ENCODE peak calls at places on chromosomes 7 and 10, in nine cellular contexts. U is spleen; S is left ventricle myocardium inferior; I is RWPE1; T is CD4-positive, alpha-beta T cell; A is cardiac muscle cell; N is endodermal cell; V is left lung; G is GM23338. K is an unnamed sample.

GRCh38 chr10:49001402-49001801 is 61.8 kb upstream of the LRRC18 start:
- DNase-seq in S (no peak), V (no peak), U (no peak), T (no peak), N (peak), G (peak), A (peak), I (peak), K (no peak)

GRCh38 chr7:139860090-139860773 is 31.2 kb downstream of the TBXAS1 start:
- DNase-seq in U (peak), S (peak), N (no peak), A (no peak), V (peak), I (no peak), G (no peak), T (no peak), K (peak)

GRCh38 chr7:22499044-22499443 is 944 bp downstream of the STEAP1B start:
- DNase-seq in T (no peak), I (peak), G (no peak), A (no peak), V (no peak), S (no peak), N (no peak), U (no peak), K (no peak)

GRCh38 chr10:32692174-32692573 is 246.2 kb downstream of the CCDC7 start:
- DNase-seq in G (no peak), S (no peak), I (peak), N (no peak), U (no peak), T (no peak), V (no peak), A (no peak), K (no peak)

GRCh38 chr7:93890041-93890463 is 501 bp downstream of the TFPI2 start:
- DNase-seq in T (no peak), I (peak), S (no peak), N (no peak), A (peak), G (peak), U (peak), V (no peak), K (peak)

GRCh38 chr7:144437370-144438191 is 34.1 kb upstream of the NOBOX start:
- DNase-seq in G (peak), U (no peak), I (peak), S (no peak), V (no peak), A (peak), N (peak), T (peak), K (no peak)

GRCh38 chr10:72564596-72564995 is 61.3 kb downstream of the MICU1 start:
- DNase-seq in I (no peak), G (no peak), T (no peak), V (peak), A (no peak), U (no peak), N (no peak), S (no peak), K (no peak)

GRCh38 chr7:155269766-155270585 is 27.7 kb upstream of the INSIG1 start:
- DNase-seq in A (no peak), N (no peak), G (no peak), T (no peak), I (no peak), S (no peak), U (peak), V (no peak), K (no peak)

GRCh38 chr7:55177068-55177530 is 158.3 kb downstream of the EGFR start:
- DNase-seq in S (no peak), N (no peak), G (no peak), V (no peak), T (no peak), U (no peak), I (no peak), A (no peak), K (peak)

GRCh38 chr7:142866361-142867096 is 11.7 kb downstream of the EPHB6 start:
- DNase-seq in G (peak), V (peak), I (no peak), N (peak), A (peak), T (no peak), S (no peak), U (no peak), K (no peak)

GRCh38 chr10:35699862-35700489 is 57.9 kb upstream of the FZD8 start:
- DNase-seq in G (no peak), S (no peak), T (no peak), A (no peak), I (no peak), V (no peak), N (no peak), U (no peak), K (no peak)

GRCh38 chr7:151695856-151696555 is 176.3 kb upstream of the RHEB start:
- DNase-seq in V (no peak), U (no peak), A (no peak), I (peak), S (peak), T (no peak), N (no peak), G (no peak), K (no peak)

GRCh38 chr10:31808258-31809218 is 120.1 kb downstream of the ARHGAP12 start:
- DNase-seq in T (no peak), U (no peak), N (peak), I (no peak), V (no peak), G (peak), S (no peak), A (peak), K (no peak)

GRCh38 chr10:117360994-117361667 is 14.1 kb downstream of the PDZD8 start:
- DNase-seq in I (no peak), N (no peak), A (no peak), T (no peak), U (no peak), G (no peak), V (no peak), S (no peak), K (no peak)

GRCh38 chr10:72088879-72089585 is 681 bp upstream of the SPOCK2 start:
- DNase-seq in I (no peak), S (peak), T (peak), A (no peak), V (no peak), U (peak), G (peak), N (peak), K (no peak)

GRCh38 chr7:68015565-68016532 is 1019.2 kb downstream of the TYW1 start:
- DNase-seq in S (no peak), T (no peak), G (no peak), N (peak), A (no peak), U (no peak), I (no peak), V (no peak), K (no peak)

DNA sequence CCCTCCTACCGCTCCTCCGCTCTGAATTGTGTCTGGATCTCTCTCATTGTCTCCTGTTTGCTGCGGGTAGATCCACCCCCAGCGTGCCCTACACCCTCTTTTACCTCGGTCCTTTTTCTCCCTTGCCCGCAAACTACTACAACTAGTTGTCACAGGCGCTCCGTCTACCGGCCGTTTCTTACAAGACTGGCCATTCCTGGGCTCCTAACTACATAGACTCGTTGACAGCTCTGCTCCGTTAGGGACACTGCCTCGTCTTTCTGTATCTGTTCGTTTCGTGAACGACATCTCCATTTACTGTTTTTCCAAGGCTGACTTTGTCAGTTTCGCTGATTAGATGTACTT is 793 bp downstream of the TAF3 start:
- DNase-seq in S (peak), N (peak), U (no peak), T (no peak), G (peak), A (peak), I (peak), V (peak), K (no peak)
- TF ChIP-seq CTCF in S (peak), N (peak), U (no peak), T (no peak), G (peak), A (peak), I (peak), V (no peak), K (peak)

DNA sequence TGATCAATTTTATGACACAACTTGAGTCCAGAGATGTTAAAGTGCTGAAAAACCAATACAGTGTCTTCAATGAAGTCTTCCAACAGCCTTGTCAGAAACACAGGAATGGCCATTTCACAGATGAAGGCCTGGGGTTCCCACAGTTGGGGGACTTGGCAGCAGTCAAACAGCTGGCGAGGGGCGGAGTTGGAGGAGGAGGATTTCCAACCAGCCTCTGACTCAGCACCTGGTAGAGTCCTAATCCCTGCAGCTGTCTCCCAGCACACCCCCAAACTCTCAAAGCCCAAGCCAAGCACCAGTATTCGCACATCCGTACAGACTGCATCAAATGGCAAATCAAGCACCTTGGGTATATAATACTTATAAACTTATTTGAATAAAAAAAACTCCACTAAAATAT is 28.0 kb downstream of the CTBP2 start:
- DNase-seq in T (no peak), N (no peak), A (no peak), V (no peak), G (no peak), S (no peak), I (no peak), U (peak), K (peak)
- H3K27ac ChIP-seq in T (no peak), N (no peak), A (no peak), V (no peak), G (peak), S (no peak), I (no peak), U (no peak), K (no peak)

GRCh38 chr7:6271091-6271658 is 1.2 kb downstream of the CYTH3 start:
- DNase-seq in G (peak), S (peak), N (peak), U (peak), A (peak), V (peak), I (peak), T (peak), K (no peak)
- TF ChIP-seq CTCF in G (no peak), S (peak), N (peak), U (no peak), A (peak), V (peak), I (peak), T (no peak), K (peak)

DNA sequence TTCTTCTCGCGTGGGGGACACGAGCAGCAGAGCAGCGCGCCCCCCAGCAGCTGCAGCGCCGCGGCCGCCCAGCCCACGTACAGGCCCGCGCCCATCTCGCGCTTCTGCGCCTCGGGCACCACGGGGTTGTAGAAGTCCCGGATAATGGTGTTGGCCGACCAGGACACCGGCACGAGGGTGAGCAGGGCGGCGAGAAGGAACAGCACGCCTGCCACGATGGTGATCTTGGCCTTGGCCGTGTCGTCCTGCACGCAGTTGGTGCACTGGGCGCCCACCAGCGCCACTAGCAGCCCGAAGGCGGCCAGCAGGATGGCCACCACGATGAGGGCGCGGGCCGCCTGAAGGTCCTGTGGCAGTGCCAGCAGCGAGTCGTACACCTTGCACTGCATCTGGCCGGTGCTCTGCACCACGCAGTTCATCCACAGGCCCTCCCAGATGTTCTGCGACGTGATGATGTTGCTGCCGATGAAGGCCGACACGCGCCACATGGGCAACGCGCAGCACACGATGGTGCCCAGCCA is 529 bp downstream of the CLDN3 start:
- DNase-seq in V (no peak), S (no peak), A (no peak), T (no peak), I (no peak), G (no peak), U (no peak), N (no peak), K (peak)
- H3K27ac ChIP-seq in V (peak), S (no peak), A (no peak), T (no peak), I (no peak), G (no peak), U (no peak), N (no peak), K (peak)

GRCh38 chr10:62554632-62555199 is 180.5 kb downstream of the ZNF365 start:
- DNase-seq in V (no peak), U (no peak), T (no peak), S (no peak), G (peak), A (peak), I (no peak), N (peak), K (no peak)
- TF ChIP-seq CTCF in V (peak), U (no peak), T (peak), S (peak), G (peak), A (peak), I (peak), N (peak), K (peak)

GRCh38 chr10:60430836-60431597 is 41.3 kb upstream of the ANK3 start:
- DNase-seq in T (no peak), U (no peak), S (no peak), N (no peak), G (no peak), V (no peak), A (no peak), I (no peak), K (no peak)

GRCh38 chr10:60429084-60429849 is 39.6 kb upstream of the ANK3 start:
- DNase-seq in V (no peak), N (no peak), I (no peak), A (no peak), S (peak), T (no peak), U (no peak), G (no peak), K (no peak)

GRCh38 chr10:60434418-60435046 is 44.9 kb upstream of the ANK3 start:
- DNase-seq in U (no peak), G (peak), A (peak), I (peak), T (no peak), V (no peak), N (peak), S (no peak), K (no peak)

GRCh38 chr10:60430017-60430416 is 40.3 kb upstream of the ANK3 start:
- DNase-seq in S (no peak), I (peak), N (no peak), U (no peak), G (no peak), T (no peak), A (no peak), V (no peak), K (no peak)

DNA sequence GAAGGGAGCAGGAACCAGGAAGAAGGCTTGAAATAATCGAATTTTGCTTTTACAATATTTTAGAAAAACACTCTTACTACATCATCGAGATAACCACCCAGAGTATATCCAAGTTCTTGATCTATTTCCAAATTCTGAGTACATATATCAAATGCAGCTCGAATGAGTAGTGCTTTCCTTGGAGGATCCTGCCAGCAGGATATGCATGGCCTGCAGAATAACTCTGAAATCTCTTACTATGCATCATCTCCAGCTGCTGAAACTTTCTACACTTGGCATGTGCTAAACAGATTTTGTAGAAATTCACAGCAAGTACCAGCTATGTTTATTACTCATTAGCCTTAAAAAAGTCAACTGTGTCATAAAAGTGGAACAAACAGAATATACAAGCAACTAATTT is 44.0 kb upstream of the ANK3 start:
- DNase-seq in V (no peak), G (no peak), U (no peak), I (no peak), A (no peak), T (no peak), S (no peak), N (no peak), K (no peak)
- H3K27ac ChIP-seq in V (no peak), G (no peak), U (no peak), I (peak), A (no peak), T (no peak), S (peak), N (no peak), K (no peak)

GRCh38 chr7:111853231-111853990 is 291.1 kb upstream of the IMMP2L start:
- DNase-seq in V (no peak), G (peak), S (no peak), I (no peak), A (no peak), T (no peak), N (no peak), U (no peak), K (no peak)
- TF ChIP-seq CTCF in V (no peak), G (peak), S (no peak), I (no peak), A (peak), T (no peak), N (peak), U (no peak), K (no peak)

GRCh38 chr7:901388-902154 is 25.2 kb downstream of the GET4 start:
- DNase-seq in T (no peak), U (peak), A (peak), G (peak), I (peak), S (peak), V (peak), N (peak), K (peak)
- H3K27ac ChIP-seq in T (no peak), U (peak), A (no peak), G (no peak), I (peak), S (no peak), V (no peak), N (no peak), K (no peak)

DNA sequence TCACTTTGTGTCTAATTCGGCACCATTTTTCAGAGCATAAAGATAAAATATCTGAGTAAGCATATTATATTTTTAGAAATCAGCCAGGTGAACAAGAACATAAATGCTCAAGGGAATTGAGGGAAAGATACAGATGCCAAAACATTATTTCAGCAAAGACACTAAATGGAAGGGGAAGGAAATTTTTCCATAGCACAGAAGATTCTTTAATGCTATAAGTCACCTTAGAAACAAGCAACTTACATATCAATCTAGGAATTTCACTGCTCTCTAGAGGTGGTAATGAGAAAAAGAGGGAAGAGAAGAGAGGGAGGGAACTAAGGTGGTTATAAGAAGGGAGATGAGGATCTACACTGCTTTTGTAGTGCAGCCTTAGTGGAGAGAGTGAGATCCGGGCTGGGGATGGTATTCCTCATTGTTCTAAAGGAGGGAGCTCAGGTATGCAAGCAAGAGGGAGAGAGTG is 20.4 kb downstream of the ZNF365 start:
- DNase-seq in T (no peak), A (no peak), I (no peak), V (no peak), N (peak), S (no peak), U (no peak), G (peak), K (no peak)
- TF ChIP-seq CTCF in T (no peak), A (no peak), I (no peak), V (no peak), N (no peak), S (no peak), U (no peak), G (no peak), K (no peak)